ENCODE peak calls at places on chromosomes 11 and 22, in six cellular contexts. One of them, this sample, is unnamed.

GRCh38 chr11:2558402-2558801 is 113.6 kb downstream of the KCNQ1 start:
- DNase-seq in fibroblast of pulmonary artery: no peak
- DNase-seq in cardiac fibroblast: no peak
- DNase-seq in skeletal muscle cell: no peak
- DNase-seq in BJ: no peak
- DNase-seq in astrocyte of the spinal cord: no peak
- DNase-seq in this sample: no peak

GRCh38 chr11:77148963-77149715 is 21.1 kb downstream of the MYO7A start:
- DNase-seq in fibroblast of pulmonary artery: no peak
- DNase-seq in cardiac fibroblast: no peak
- DNase-seq in skeletal muscle cell: no peak
- DNase-seq in BJ: no peak
- DNase-seq in astrocyte of the spinal cord: no peak
- DNase-seq in this sample: no peak

GRCh38 chr22:36238348-36239149 is 778 bp downstream of the APOL2 start:
- DNase-seq in fibroblast of pulmonary artery: peak; percentile 26
- DNase-seq in cardiac fibroblast: peak; percentile 26
- DNase-seq in skeletal muscle cell: no peak
- DNase-seq in BJ: no peak
- DNase-seq in astrocyte of the spinal cord: no peak
- DNase-seq in this sample: no peak

GRCh38 chr11:29844701-29845379 is 172.0 kb downstream of the KCNA4 start:
- DNase-seq in fibroblast of pulmonary artery: no peak
- DNase-seq in cardiac fibroblast: no peak
- DNase-seq in skeletal muscle cell: no peak
- DNase-seq in BJ: no peak
- DNase-seq in astrocyte of the spinal cord: no peak
- DNase-seq in this sample: no peak

GRCh38 chr22:19086417-19086816 is 35.8 kb downstream of the DGCR2 start:
- DNase-seq in fibroblast of pulmonary artery: no peak
- DNase-seq in cardiac fibroblast: no peak
- DNase-seq in skeletal muscle cell: no peak
- DNase-seq in BJ: no peak
- DNase-seq in astrocyte of the spinal cord: no peak
- DNase-seq in this sample: no peak

GRCh38 chr11:18111005-18111404 is 5.1 kb upstream of the SAAL1 start:
- DNase-seq in fibroblast of pulmonary artery: no peak
- DNase-seq in cardiac fibroblast: no peak
- DNase-seq in skeletal muscle cell: no peak
- DNase-seq in BJ: no peak
- DNase-seq in astrocyte of the spinal cord: no peak
- DNase-seq in this sample: no peak

GRCh38 chr22:46416537-46417267 is 81.2 kb downstream of the TRMU start:
- DNase-seq in fibroblast of pulmonary artery: peak; percentile 37
- DNase-seq in cardiac fibroblast: peak; percentile 12
- DNase-seq in skeletal muscle cell: no peak
- DNase-seq in BJ: no peak
- DNase-seq in astrocyte of the spinal cord: peak; percentile 74
- DNase-seq in this sample: no peak

GRCh38 chr11:66322732-66323427 is 6.0 kb upstream of the CD248 start:
- DNase-seq in fibroblast of pulmonary artery: peak; percentile 67
- DNase-seq in cardiac fibroblast: peak; percentile 66
- DNase-seq in skeletal muscle cell: no peak
- DNase-seq in BJ: no peak
- DNase-seq in astrocyte of the spinal cord: no peak
- DNase-seq in this sample: no peak

GRCh38 chr22:27850000-27850465 is 48.5 kb upstream of the MN1 start:
- DNase-seq in fibroblast of pulmonary artery: peak; percentile 80
- DNase-seq in cardiac fibroblast: peak; percentile 27
- DNase-seq in skeletal muscle cell: no peak
- DNase-seq in BJ: no peak
- DNase-seq in astrocyte of the spinal cord: peak; percentile 60
- DNase-seq in this sample: no peak

GRCh38 chr22:36360011-36360410 is 27.8 kb downstream of the MYH9 start:
- DNase-seq in fibroblast of pulmonary artery: no peak
- DNase-seq in cardiac fibroblast: no peak
- DNase-seq in skeletal muscle cell: no peak
- DNase-seq in BJ: no peak
- DNase-seq in astrocyte of the spinal cord: no peak
- DNase-seq in this sample: no peak

GRCh38 chr11:80104196-80104595 is 663.4 kb upstream of the TENM4 start:
- DNase-seq in fibroblast of pulmonary artery: no peak
- DNase-seq in cardiac fibroblast: no peak
- DNase-seq in skeletal muscle cell: no peak
- DNase-seq in BJ: no peak
- DNase-seq in astrocyte of the spinal cord: no peak
- DNase-seq in this sample: no peak

GRCh38 chr22:46900549-46900948 is 138.1 kb downstream of the TBC1D22A start:
- DNase-seq in fibroblast of pulmonary artery: no peak
- DNase-seq in cardiac fibroblast: no peak
- DNase-seq in skeletal muscle cell: no peak
- DNase-seq in BJ: no peak
- DNase-seq in astrocyte of the spinal cord: no peak
- DNase-seq in this sample: no peak

GRCh38 chr22:44146088-44146861 is 34.5 kb upstream of the PARVG start:
- DNase-seq in fibroblast of pulmonary artery: no peak
- DNase-seq in cardiac fibroblast: no peak
- DNase-seq in skeletal muscle cell: no peak
- DNase-seq in BJ: no peak
- DNase-seq in astrocyte of the spinal cord: no peak
- DNase-seq in this sample: no peak

GRCh38 chr11:111460340-111460739 is 51.8 kb downstream of the BTG4 start:
- DNase-seq in fibroblast of pulmonary artery: no peak
- DNase-seq in cardiac fibroblast: no peak
- DNase-seq in skeletal muscle cell: no peak
- DNase-seq in BJ: no peak
- DNase-seq in astrocyte of the spinal cord: no peak
- DNase-seq in this sample: no peak

GRCh38 chr22:39244496-39245129 is at the start of gene PDGFB:
- DNase-seq in fibroblast of pulmonary artery: peak; percentile 48
- DNase-seq in cardiac fibroblast: peak; percentile 51
- DNase-seq in skeletal muscle cell: no peak
- DNase-seq in BJ: no peak
- DNase-seq in astrocyte of the spinal cord: no peak
- DNase-seq in this sample: no peak

GRCh38 chr11:68010058-68011041 is at the start of gene ALDH3B1:
- DNase-seq in fibroblast of pulmonary artery: peak; percentile 88
- DNase-seq in cardiac fibroblast: peak; percentile 93
- DNase-seq in skeletal muscle cell: peak; percentile 55
- DNase-seq in BJ: no peak
- DNase-seq in astrocyte of the spinal cord: peak; percentile 79
- DNase-seq in this sample: peak; percentile 35

GRCh38 chr11:125570952-125571351 is 1.7 kb downstream of the EI24 start:
- DNase-seq in fibroblast of pulmonary artery: no peak
- DNase-seq in cardiac fibroblast: no peak
- DNase-seq in skeletal muscle cell: no peak
- DNase-seq in BJ: no peak
- DNase-seq in astrocyte of the spinal cord: no peak
- DNase-seq in this sample: no peak
- H3K4me3 ChIP-seq in fibroblast of pulmonary artery: peak overlapping the region; percentile 8
- H3K4me3 ChIP-seq in cardiac fibroblast: no peak overlapping the region
- H3K4me3 ChIP-seq in skeletal muscle cell: no peak overlapping the region
- H3K4me3 ChIP-seq in BJ: no peak overlapping the region
- H3K4me3 ChIP-seq in astrocyte of the spinal cord: no peak overlapping the region
- H3K4me3 ChIP-seq in this sample: peak overlapping the region; percentile 99

GRCh38 chr11:33161120-33162005 is at the start of gene CSTF3:
- DNase-seq in fibroblast of pulmonary artery: peak; percentile 99
- DNase-seq in cardiac fibroblast: peak; percentile 99
- DNase-seq in skeletal muscle cell: peak; percentile 92
- DNase-seq in BJ: peak; percentile 92
- DNase-seq in astrocyte of the spinal cord: peak; percentile 99
- DNase-seq in this sample: peak; percentile 97

GRCh38 chr11:33160147-33160546 is 1.1 kb downstream of the CSTF3 start:
- DNase-seq in fibroblast of pulmonary artery: peak; percentile 61
- DNase-seq in cardiac fibroblast: peak; percentile 65
- DNase-seq in skeletal muscle cell: no peak
- DNase-seq in BJ: no peak
- DNase-seq in astrocyte of the spinal cord: peak; percentile 65
- DNase-seq in this sample: peak; percentile 19

GRCh38 chr11:33157103-33158027 is 3.9 kb downstream of the CSTF3 start:
- DNase-seq in fibroblast of pulmonary artery: no peak
- DNase-seq in cardiac fibroblast: peak; percentile 62
- DNase-seq in skeletal muscle cell: no peak
- DNase-seq in BJ: no peak
- DNase-seq in astrocyte of the spinal cord: no peak
- DNase-seq in this sample: no peak

GRCh38 chr11:33160587-33160986 is 693 bp downstream of the CSTF3 start:
- DNase-seq in fibroblast of pulmonary artery: no peak
- DNase-seq in cardiac fibroblast: no peak
- DNase-seq in skeletal muscle cell: no peak
- DNase-seq in BJ: no peak
- DNase-seq in astrocyte of the spinal cord: no peak
- DNase-seq in this sample: no peak

GRCh38 chr11:33158596-33158995 is 2.7 kb downstream of the CSTF3 start:
- DNase-seq in fibroblast of pulmonary artery: no peak
- DNase-seq in cardiac fibroblast: no peak
- DNase-seq in skeletal muscle cell: no peak
- DNase-seq in BJ: no peak
- DNase-seq in astrocyte of the spinal cord: no peak
- DNase-seq in this sample: no peak
- H3K4me3 ChIP-seq in fibroblast of pulmonary artery: no peak overlapping the region
- H3K4me3 ChIP-seq in cardiac fibroblast: no peak overlapping the region
- H3K4me3 ChIP-seq in skeletal muscle cell: no peak overlapping the region
- H3K4me3 ChIP-seq in BJ: no peak overlapping the region
- H3K4me3 ChIP-seq in astrocyte of the spinal cord: no peak overlapping the region
- H3K4me3 ChIP-seq in this sample: peak overlapping the region; percentile 82

DNA sequence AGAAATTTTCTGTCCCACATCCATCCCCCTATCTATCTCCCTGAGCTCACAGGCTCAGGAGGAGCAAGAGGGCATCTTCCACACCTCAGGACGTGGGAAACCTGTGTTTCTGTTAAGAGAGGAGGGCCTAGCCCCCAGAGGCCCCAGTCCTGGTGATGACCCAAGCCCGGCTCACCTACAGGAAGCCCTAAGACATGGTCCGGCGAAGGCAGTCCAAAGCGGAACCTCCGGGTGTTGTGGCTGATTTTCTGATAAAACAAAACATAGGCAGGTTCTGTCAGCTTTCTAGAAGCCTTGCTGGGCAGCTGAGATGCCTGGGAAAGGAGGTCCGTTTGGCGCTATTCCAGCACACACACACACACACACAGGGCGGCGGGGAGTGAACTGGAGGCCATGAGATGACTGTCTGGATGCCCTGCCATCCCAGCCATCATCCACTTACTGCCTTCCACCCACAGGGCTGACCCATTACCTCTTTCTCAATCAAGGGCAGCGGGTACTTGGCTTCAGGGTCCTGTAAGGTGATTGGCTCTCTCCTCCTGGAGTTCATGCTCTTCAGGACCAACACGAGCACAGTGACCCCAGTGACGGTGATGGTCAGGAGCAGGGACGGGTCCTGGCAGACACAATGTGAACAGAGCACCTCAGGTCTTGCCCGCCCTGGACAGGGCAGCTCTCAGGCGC is 882 bp downstream of the CYB5R2 start:
- DNase-seq in fibroblast of pulmonary artery: no peak
- DNase-seq in cardiac fibroblast: no peak
- DNase-seq in skeletal muscle cell: no peak
- DNase-seq in BJ: no peak
- DNase-seq in astrocyte of the spinal cord: no peak
- DNase-seq in this sample: no peak
- H3K4me3 ChIP-seq in fibroblast of pulmonary artery: no peak overlapping the region
- H3K4me3 ChIP-seq in cardiac fibroblast: no peak overlapping the region
- H3K4me3 ChIP-seq in skeletal muscle cell: no peak overlapping the region
- H3K4me3 ChIP-seq in BJ: no peak overlapping the region
- H3K4me3 ChIP-seq in astrocyte of the spinal cord: no peak overlapping the region
- H3K4me3 ChIP-seq in this sample: peak overlapping the region; percentile 68

DNA sequence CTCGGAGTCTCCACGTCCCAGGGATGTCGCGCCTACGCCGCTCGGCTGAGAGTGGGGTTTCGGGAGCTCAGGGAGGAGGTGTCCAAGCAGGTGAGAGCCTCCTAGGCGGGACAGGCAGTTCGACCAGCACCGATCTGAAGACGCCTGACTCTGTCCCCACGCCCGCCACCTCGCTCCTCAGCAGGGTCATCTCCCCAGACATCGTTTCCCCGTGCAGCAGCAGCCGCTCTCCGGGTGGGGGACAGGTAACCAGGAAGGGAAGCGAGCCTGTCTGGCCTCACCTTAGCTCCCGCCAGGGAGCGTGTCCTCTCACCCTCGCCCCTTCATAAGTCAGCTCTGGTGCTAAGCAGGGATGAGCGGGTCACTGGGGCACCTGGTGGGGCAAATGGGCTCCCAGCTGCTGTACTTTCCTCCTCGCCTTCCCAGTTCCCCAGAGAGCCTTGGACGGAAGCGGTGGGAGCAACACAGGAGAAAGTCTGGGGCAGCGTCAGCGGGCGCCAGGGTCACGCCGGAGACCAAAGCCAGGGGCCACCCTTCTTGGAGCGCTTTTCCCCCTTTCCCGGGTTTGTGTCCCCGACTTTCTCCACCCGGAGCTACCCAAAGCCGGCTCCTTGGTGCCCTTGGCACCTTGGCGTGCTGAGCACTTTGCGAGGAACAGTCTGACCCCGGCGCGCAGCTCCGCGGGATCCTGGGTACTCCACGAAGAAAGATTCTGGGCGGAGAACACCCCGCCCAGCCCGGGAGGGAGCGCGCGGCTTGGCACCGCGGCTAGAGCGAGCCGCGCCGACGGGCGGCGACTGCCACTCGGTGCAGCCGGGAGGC is 1.6 kb downstream of the SPON1 start:
- DNase-seq in fibroblast of pulmonary artery: no peak
- DNase-seq in cardiac fibroblast: no peak
- DNase-seq in skeletal muscle cell: no peak
- DNase-seq in BJ: no peak
- DNase-seq in astrocyte of the spinal cord: no peak
- DNase-seq in this sample: no peak
- H3K4me3 ChIP-seq in fibroblast of pulmonary artery: no peak overlapping the region
- H3K4me3 ChIP-seq in cardiac fibroblast: peak overlapping the region; percentile 11
- H3K4me3 ChIP-seq in skeletal muscle cell: no peak overlapping the region
- H3K4me3 ChIP-seq in BJ: no peak overlapping the region
- H3K4me3 ChIP-seq in astrocyte of the spinal cord: no peak overlapping the region
- H3K4me3 ChIP-seq in this sample: no peak overlapping the region

This sample was measured in HFF-Myc.